ENCODE peak calls at places on chromosome 14, in four cellular contexts. One of them, this sample, is unnamed.
A peak's percentile ranks its signal among the peaks of the same experiment; 100 is the strongest.

GRCh38 chr14:78921856-78922255 is 751.7 kb downstream of the NRXN3 start:
- DNase-seq in neural progenitor cell: no peak
- DNase-seq in coronary artery: no peak
- DNase-seq in lung: no peak
- DNase-seq in this sample: no peak

GRCh38 chr14:90815817-90816662 is at the start of gene TTC7B:
- DNase-seq in neural progenitor cell: peak; percentile 86
- DNase-seq in coronary artery: no peak
- DNase-seq in lung: no peak
- DNase-seq in this sample: peak; percentile 87

GRCh38 chr14:44846232-44846824 is 115.4 kb downstream of the KLHL28 start:
- DNase-seq in lung: no peak
- DNase-seq in neural progenitor cell: peak; percentile 59
- DNase-seq in coronary artery: no peak
- DNase-seq in this sample: no peak

GRCh38 chr14:20657216-20658211 is 16.0 kb upstream of the OR6S1 start:
- DNase-seq in neural progenitor cell: peak; percentile 59
- DNase-seq in coronary artery: no peak
- DNase-seq in lung: no peak
- DNase-seq in this sample: peak; percentile 96

GRCh38 chr14:58455593-58456265 is 28.2 kb downstream of the KIAA0586 start:
- DNase-seq in lung: no peak
- DNase-seq in neural progenitor cell: no peak
- DNase-seq in coronary artery: no peak
- DNase-seq in this sample: no peak

GRCh38 chr14:68549057-68549421 is 243.8 kb downstream of the ZFP36L1 start:
- DNase-seq in coronary artery: no peak
- DNase-seq in neural progenitor cell: no peak
- DNase-seq in lung: no peak
- DNase-seq in this sample: no peak

GRCh38 chr14:42779024-42779423 is 1172.3 kb downstream of the LRFN5 start:
- DNase-seq in lung: no peak
- DNase-seq in neural progenitor cell: no peak
- DNase-seq in coronary artery: no peak
- DNase-seq in this sample: no peak

GRCh38 chr14:71803539-71804260 is 128.5 kb upstream of the RGS6 start:
- DNase-seq in neural progenitor cell: no peak
- DNase-seq in lung: no peak
- DNase-seq in coronary artery: no peak
- DNase-seq in this sample: no peak

GRCh38 chr14:53295985-53296582 is 143.0 kb upstream of the DDHD1 start:
- DNase-seq in neural progenitor cell: peak; percentile 57
- DNase-seq in lung: no peak
- DNase-seq in coronary artery: no peak
- DNase-seq in this sample: no peak

GRCh38 chr14:83559721-83560120 is 1970.2 kb upstream of the FLRT2 start:
- DNase-seq in neural progenitor cell: no peak
- DNase-seq in coronary artery: no peak
- DNase-seq in lung: no peak
- DNase-seq in this sample: no peak

GRCh38 chr14:101814869-101815268 is 53.4 kb downstream of the PPP2R5C start:
- DNase-seq in neural progenitor cell: no peak
- DNase-seq in coronary artery: no peak
- DNase-seq in lung: no peak
- DNase-seq in this sample: no peak

GRCh38 chr14:56474419-56475022 is 105.1 kb upstream of the TMEM260 start:
- DNase-seq in lung: no peak
- DNase-seq in neural progenitor cell: peak; percentile 60
- DNase-seq in coronary artery: no peak
- DNase-seq in this sample: no peak

GRCh38 chr14:91205449-91205848 is 39.1 kb downstream of the GPR68 start:
- DNase-seq in coronary artery: no peak
- DNase-seq in neural progenitor cell: no peak
- DNase-seq in lung: no peak
- DNase-seq in this sample: no peak

GRCh38 chr14:51901475-51902024 is 41.1 kb downstream of the GNG2 start:
- DNase-seq in coronary artery: no peak
- DNase-seq in neural progenitor cell: no peak
- DNase-seq in lung: no peak
- DNase-seq in this sample: no peak

GRCh38 chr14:59018978-59019377 is 169.5 kb upstream of the DAAM1 start:
- DNase-seq in lung: no peak
- DNase-seq in coronary artery: no peak
- DNase-seq in neural progenitor cell: peak; percentile 33
- DNase-seq in this sample: peak; percentile 76

DNA sequence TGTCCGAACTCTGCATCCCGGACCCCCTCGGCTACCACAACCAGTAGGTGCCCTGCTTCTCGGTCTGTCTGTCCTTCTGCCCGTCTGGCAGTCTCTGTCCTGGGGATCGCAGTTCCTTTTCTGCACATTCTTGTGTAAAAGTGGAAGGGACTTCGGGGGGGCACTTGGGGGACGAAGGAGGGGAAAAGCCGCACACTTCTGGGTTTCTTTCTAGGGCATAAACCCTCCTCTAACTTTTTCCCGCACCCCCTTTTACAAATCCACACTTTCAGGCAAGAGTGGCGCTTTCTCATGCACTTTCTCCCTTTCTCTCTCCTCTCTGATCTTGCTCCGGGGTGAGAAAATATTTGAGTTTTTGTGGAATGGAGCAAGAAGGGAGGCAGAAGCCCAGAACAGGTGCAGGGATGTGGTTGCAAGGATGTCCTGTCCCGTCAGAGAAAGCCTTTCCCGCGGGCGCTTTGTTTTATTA is 506 bp downstream of the ESRRB start:
- DNase-seq in neural progenitor cell: peak; percentile 28
- DNase-seq in lung: no peak
- DNase-seq in coronary artery: no peak
- DNase-seq in this sample: no peak
- H3K4me3 ChIP-seq in neural progenitor cell: peak overlapping the region; percentile 65
- H3K4me3 ChIP-seq in lung: no peak overlapping the region
- H3K4me3 ChIP-seq in coronary artery: peak overlapping the region; percentile 61
- H3K4me3 ChIP-seq in this sample: peak overlapping the region; percentile 83

DNA sequence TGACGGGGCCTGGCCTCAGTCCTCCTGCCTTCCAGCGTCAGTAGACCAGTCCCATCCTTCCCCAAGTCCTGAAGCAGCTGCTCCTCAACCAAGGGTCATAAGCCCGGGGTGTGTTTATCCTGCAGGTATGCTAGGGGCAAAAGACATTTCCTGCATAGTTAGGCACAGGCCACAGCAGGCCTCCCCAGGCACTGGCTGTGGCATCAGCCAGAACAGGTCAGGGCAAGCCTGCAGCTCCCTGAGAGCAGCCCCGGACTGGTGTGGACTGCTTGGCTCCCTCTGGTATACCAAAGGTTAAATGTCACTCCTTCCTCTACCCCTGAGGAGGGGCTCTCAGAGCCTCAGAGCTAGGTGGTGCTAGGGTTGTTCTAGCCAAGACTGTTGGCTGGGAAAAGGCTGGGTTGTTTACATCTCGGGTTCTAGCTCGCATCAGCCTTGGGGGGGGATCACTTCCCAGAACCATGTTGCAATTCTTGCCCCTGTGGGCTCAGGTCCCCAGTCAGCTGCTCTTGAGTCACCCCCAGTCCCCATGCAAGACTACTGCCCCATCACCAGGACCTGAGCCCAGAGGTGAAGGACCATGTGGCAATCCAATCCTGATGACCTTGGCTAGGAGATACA is 2.9 kb downstream of the MMP14 start:
- DNase-seq in coronary artery: no peak
- DNase-seq in lung: no peak
- DNase-seq in neural progenitor cell: no peak
- DNase-seq in this sample: no peak
- H3K27ac ChIP-seq in coronary artery: peak overlapping the region; percentile 99
- H3K27ac ChIP-seq in lung: no peak overlapping the region
- H3K27ac ChIP-seq in neural progenitor cell: no peak overlapping the region
- H3K27ac ChIP-seq in this sample: no peak overlapping the region

GRCh38 chr14:26204954-26205479 is 392.8 kb downstream of the NOVA1 start:
- DNase-seq in coronary artery: no peak
- DNase-seq in neural progenitor cell: peak; percentile 80
- DNase-seq in lung: no peak
- DNase-seq in this sample: peak; percentile 86
- H3K4me3 ChIP-seq in coronary artery: peak overlapping the region; percentile 70
- H3K4me3 ChIP-seq in neural progenitor cell: peak overlapping the region; percentile 53
- H3K4me3 ChIP-seq in lung: no peak overlapping the region
- H3K4me3 ChIP-seq in this sample: peak overlapping the region; percentile 79

GRCh38 chr14:100314724-100315123 is 8.4 kb upstream of the SLC25A47 start:
- DNase-seq in lung: no peak
- DNase-seq in neural progenitor cell: no peak
- DNase-seq in coronary artery: no peak
- DNase-seq in this sample: no peak

GRCh38 chr14:100320157-100320856 is 2.8 kb upstream of the SLC25A47 start:
- DNase-seq in coronary artery: no peak
- DNase-seq in neural progenitor cell: no peak
- DNase-seq in lung: no peak
- DNase-seq in this sample: no peak

GRCh38 chr14:100317389-100317788 is 5.8 kb upstream of the SLC25A47 start:
- DNase-seq in neural progenitor cell: no peak
- DNase-seq in lung: no peak
- DNase-seq in coronary artery: no peak
- DNase-seq in this sample: no peak

GRCh38 chr14:100321473-100322137 is 1.5 kb upstream of the SLC25A47 start:
- DNase-seq in lung: no peak
- DNase-seq in coronary artery: no peak
- DNase-seq in neural progenitor cell: no peak
- DNase-seq in this sample: peak; percentile 56

GRCh38 chr14:100317897-100318808 is 5.0 kb upstream of the SLC25A47 start:
- DNase-seq in neural progenitor cell: peak; percentile 80
- DNase-seq in lung: peak; percentile 72
- DNase-seq in coronary artery: no peak
- DNase-seq in this sample: peak; percentile 91
- H3K27ac ChIP-seq in neural progenitor cell: no peak overlapping the region
- H3K27ac ChIP-seq in lung: no peak overlapping the region
- H3K27ac ChIP-seq in coronary artery: peak overlapping the region; percentile 22
- H3K27ac ChIP-seq in this sample: no peak overlapping the region

GRCh38 chr14:27995688-27996087 is 770.9 kb upstream of the FOXG1 start:
- DNase-seq in neural progenitor cell: peak; percentile 56
- DNase-seq in coronary artery: no peak
- DNase-seq in lung: no peak
- DNase-seq in this sample: no peak
- H3K4me3 ChIP-seq in neural progenitor cell: no peak overlapping the region
- H3K4me3 ChIP-seq in coronary artery: no peak overlapping the region
- H3K4me3 ChIP-seq in lung: no peak overlapping the region
- H3K4me3 ChIP-seq in this sample: no peak overlapping the region

GRCh38 chr14:60862283-60862682 is 118.6 kb downstream of the TRMT5 start:
- DNase-seq in lung: peak; percentile 85
- DNase-seq in neural progenitor cell: no peak
- DNase-seq in coronary artery: no peak
- DNase-seq in this sample: no peak
- H3K27ac ChIP-seq in lung: no peak overlapping the region
- H3K27ac ChIP-seq in neural progenitor cell: no peak overlapping the region
- H3K27ac ChIP-seq in coronary artery: no peak overlapping the region
- H3K27ac ChIP-seq in this sample: no peak overlapping the region

GRCh38 chr14:94291159-94291905 is 1.7 kb downstream of the SERPINA10 start:
- DNase-seq in coronary artery: no peak
- DNase-seq in lung: no peak
- DNase-seq in neural progenitor cell: no peak
- DNase-seq in this sample: no peak

GRCh38 chr14:94291906-94292525 is 1.1 kb downstream of the SERPINA10 start:
- DNase-seq in lung: no peak
- DNase-seq in neural progenitor cell: no peak
- DNase-seq in coronary artery: no peak
- DNase-seq in this sample: no peak

GRCh38 chr14:94292526-94292871 is 569 bp downstream of the SERPINA10 start:
- DNase-seq in lung: no peak
- DNase-seq in coronary artery: no peak
- DNase-seq in neural progenitor cell: no peak
- DNase-seq in this sample: no peak

GRCh38 chr14:94290197-94290596 is 2.9 kb downstream of the SERPINA10 start:
- DNase-seq in neural progenitor cell: no peak
- DNase-seq in coronary artery: no peak
- DNase-seq in lung: no peak
- DNase-seq in this sample: no peak

DNA sequence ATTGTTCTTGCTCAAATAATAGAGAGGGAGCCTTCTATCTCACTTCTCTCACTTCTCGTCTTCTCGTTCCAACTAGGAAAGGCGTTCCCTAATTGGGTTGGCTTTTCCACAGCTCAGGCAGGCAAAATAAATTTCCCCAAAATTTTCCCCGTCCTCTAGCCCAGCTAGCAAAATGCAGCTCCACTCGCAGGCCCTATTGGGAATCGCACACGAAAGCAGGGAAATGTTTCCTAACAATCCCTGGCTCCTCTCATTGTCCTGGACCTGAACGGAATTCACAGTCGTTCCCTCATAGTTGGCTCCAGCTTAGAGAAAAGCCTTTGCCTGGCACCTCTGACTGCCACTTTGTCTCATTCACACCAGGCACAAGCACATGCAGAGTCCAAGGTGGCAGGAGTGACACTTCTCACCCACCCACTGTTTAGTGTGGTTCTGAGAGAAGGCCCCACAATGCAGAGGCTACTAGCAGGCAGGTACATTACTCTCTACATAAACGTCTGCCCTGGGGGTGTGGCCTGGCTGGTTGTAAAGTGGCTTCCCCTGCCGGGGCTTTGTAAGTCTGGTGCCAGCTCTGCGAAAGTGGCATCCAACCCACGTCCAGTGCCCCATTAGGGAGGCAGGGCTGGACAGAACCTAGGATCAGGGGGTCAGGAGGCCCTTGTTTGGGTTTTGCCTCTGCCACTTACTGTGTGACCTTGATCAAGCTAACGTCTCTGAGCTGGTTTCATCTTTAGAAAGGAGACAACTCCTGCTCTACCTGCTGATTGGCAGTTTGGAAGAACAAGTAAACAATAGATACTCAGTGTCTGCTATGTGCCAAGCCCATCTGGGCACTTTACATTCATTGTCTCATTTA is 4.2 kb downstream of the SERPINA10 start:
- DNase-seq in coronary artery: no peak
- DNase-seq in neural progenitor cell: peak; percentile 41
- DNase-seq in lung: no peak
- DNase-seq in this sample: no peak
- H3K4me3 ChIP-seq in coronary artery: no peak overlapping the region
- H3K4me3 ChIP-seq in neural progenitor cell: no peak overlapping the region
- H3K4me3 ChIP-seq in lung: no peak overlapping the region
- H3K4me3 ChIP-seq in this sample: no peak overlapping the region